ENCODE peak calls at places on chromosomes 16 and 17, in nine cellular contexts. P is IMR-90, R is A673, X is breast epithelium, W is fibroblast of lung, B is Peyer's patch, F is testis, M is pancreas, Y is left ventricle myocardium inferior. T is an unnamed sample.

GRCh38 chr17:34365340-34365739 is 2.3 kb upstream of the CCL1 start:
- DNase-seq in P (no peak), X (no peak), B (no peak), F (no peak), M (no peak), R (no peak), W (no peak), Y (no peak), T (no peak)

GRCh38 chr17:50841949-50842354 is 6.6 kb downstream of the WFIKKN2 start:
- DNase-seq in X (peak; percentile 79), R (peak; percentile 81), F (peak; percentile 80), P (peak; percentile 58), M (peak; percentile 80), Y (peak; percentile 61), W (peak; percentile 68), B (peak; percentile 48), T (peak; percentile 72)

GRCh38 chr17:69945698-69946185 is 129.3 kb upstream of the KCNJ16 start:
- DNase-seq in B (no peak), W (no peak), M (no peak), X (no peak), F (no peak), Y (no peak), R (no peak), P (peak; percentile 17), T (no peak)

GRCh38 chr16:4693956-4694663 is 748 bp downstream of the NUDT16L1 start:
- DNase-seq in Y (peak; percentile 49), X (no peak), B (peak; percentile 38), P (peak; percentile 38), R (peak; percentile 51), W (peak; percentile 67), F (no peak), M (peak; percentile 62), T (peak; percentile 73)

GRCh38 chr16:4597174-4597573 is 17.5 kb downstream of the UBALD1 start:
- DNase-seq in X (no peak), B (no peak), P (no peak), Y (no peak), M (peak; percentile 57), W (no peak), F (no peak), R (no peak), T (peak; percentile 82)

GRCh38 chr16:19926449-19927390 is 42.1 kb upstream of the GPRC5B start:
- DNase-seq in B (no peak), F (no peak), X (no peak), M (no peak), P (peak; percentile 76), R (peak; percentile 48), W (peak; percentile 48), Y (no peak), T (no peak)

GRCh38 chr17:14116263-14117024 is 47.1 kb downstream of the COX10 start:
- DNase-seq in P (no peak), Y (no peak), W (no peak), B (no peak), R (no peak), F (no peak), X (no peak), M (no peak), T (no peak)

GRCh38 chr17:63780507-63780906 is 6.5 kb downstream of the DDX42 start:
- DNase-seq in P (peak; percentile 38), R (no peak), X (no peak), Y (no peak), B (no peak), F (no peak), W (peak; percentile 37), M (peak; percentile 51), T (no peak)

GRCh38 chr16:23514381-23515152 is 4.3 kb upstream of the GGA2 start:
- DNase-seq in Y (no peak), R (no peak), F (no peak), B (no peak), W (no peak), P (no peak), M (no peak), X (no peak), T (no peak)

GRCh38 chr16:72355561-72355960 is 183.6 kb upstream of the PMFBP1 start:
- DNase-seq in F (no peak), B (no peak), X (no peak), P (peak; percentile 51), W (peak; percentile 12), Y (no peak), M (no peak), R (no peak), T (no peak)

GRCh38 chr17:66373079-66373478 is 70.7 kb downstream of the PRKCA start:
- DNase-seq in B (no peak), X (no peak), F (no peak), M (no peak), Y (no peak), W (no peak), R (no peak), P (no peak), T (no peak)

GRCh38 chr17:74386397-74386796 is 19.1 kb downstream of the GPR142 start:
- DNase-seq in W (no peak), X (no peak), Y (peak; percentile 67), R (no peak), P (no peak), F (no peak), B (no peak), M (no peak), T (no peak)

GRCh38 chr16:19882641-19883040 is 2.0 kb downstream of the GPRC5B start:
- DNase-seq in R (no peak), M (no peak), P (no peak), W (no peak), F (no peak), B (no peak), X (no peak), Y (no peak), T (no peak)

GRCh38 chr17:31433091-31433790 is 41.8 kb downstream of the RAB11FIP4 start:
- DNase-seq in W (no peak), P (no peak), F (no peak), X (no peak), B (no peak), Y (no peak), R (no peak), M (no peak), T (no peak)

GRCh38 chr16:49337814-49338350 is 35.7 kb upstream of the C16orf78 start:
- DNase-seq in W (no peak), Y (no peak), P (no peak), F (no peak), X (no peak), R (no peak), B (no peak), M (no peak), T (no peak)

DNA sequence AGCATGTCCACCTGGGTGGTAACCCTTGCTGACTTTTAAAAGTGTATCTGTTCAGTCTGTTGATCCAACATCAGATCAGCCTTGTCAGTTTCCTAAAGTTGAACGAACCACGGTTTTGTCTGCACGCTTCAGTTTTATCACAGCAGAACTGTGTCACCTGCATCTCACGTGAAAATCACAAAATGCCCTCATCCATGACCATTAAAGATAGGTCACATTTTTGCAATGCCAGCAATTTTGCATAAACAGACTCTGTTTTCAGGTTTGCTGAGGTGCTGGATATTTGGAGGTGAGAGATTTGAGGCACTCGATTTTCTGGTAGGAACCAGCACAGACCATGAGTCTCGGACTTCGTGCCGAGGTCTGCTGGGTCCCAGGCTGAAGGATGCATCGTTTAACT is 3.0 kb downstream of the METRNL start:
- DNase-seq in B (no peak), M (no peak), X (no peak), P (no peak), Y (no peak), R (no peak), F (no peak), W (no peak), T (no peak)
- H3K27ac ChIP-seq in B (peak overlapping the region; percentile 76), M (no peak overlapping the region), X (peak overlapping the region; percentile 95), P (peak overlapping the region; percentile 73), Y (no peak overlapping the region), R (no peak overlapping the region), F (peak overlapping the region; percentile 86), W (peak overlapping the region; percentile 96), T (peak overlapping the region; percentile 92)

GRCh38 chr17:28663723-28664122 is 1.7 kb downstream of the SUPT6H start:
- DNase-seq in X (no peak), M (no peak), W (no peak), P (no peak), Y (no peak), F (peak; percentile 58), B (no peak), R (no peak), T (no peak)

GRCh38 chr17:28662527-28662829 is 473 bp downstream of the SUPT6H start:
- DNase-seq in M (no peak), Y (no peak), W (no peak), P (no peak), F (no peak), R (no peak), B (no peak), X (no peak), T (no peak)

GRCh38 chr17:28655160-28655559 is 6.5 kb downstream of the SDF2 start:
- DNase-seq in R (no peak), F (no peak), M (no peak), W (no peak), Y (no peak), B (no peak), X (no peak), P (no peak), T (no peak)

GRCh38 chr17:28661635-28662526 is at the start of the genes SDF2 and SUPT6H:
- DNase-seq in X (peak; percentile 91), F (peak; percentile 96), B (peak; percentile 92), R (peak; percentile 94), Y (peak; percentile 91), W (peak; percentile 85), P (peak; percentile 81), M (peak; percentile 87), T (peak; percentile 90)

DNA sequence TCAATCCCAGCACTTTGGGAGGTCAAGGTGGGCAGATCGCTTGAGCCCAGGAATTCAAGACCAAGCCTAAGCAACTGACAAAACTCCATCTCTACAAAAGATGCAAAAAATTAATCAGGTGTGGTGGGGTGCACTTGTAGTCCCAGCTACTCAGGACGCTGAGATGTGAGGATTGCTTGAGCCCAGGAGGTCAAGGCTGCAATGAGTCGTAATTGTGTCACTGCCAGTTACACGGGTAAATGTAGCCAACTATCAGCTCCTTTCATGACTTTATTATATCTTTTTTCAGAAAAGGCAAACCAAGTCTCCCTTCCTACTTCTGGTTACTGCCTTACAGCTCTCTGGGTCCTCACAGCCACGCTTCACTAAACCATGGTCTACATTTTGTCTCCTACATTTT is 4.0 kb downstream of the SDF2 start:
- DNase-seq in F (no peak), P (peak; percentile 69), W (peak; percentile 28), B (no peak), M (no peak), X (no peak), R (no peak), Y (no peak), T (no peak)
- H3K36me3 ChIP-seq in F (no peaks in the 10 kb centered on the region), P (peaks cover 24% of the 10 kb centered on the region), W (peaks cover 8% of the 10 kb centered on the region), B (no peaks in the 10 kb centered on the region), M (no peaks in the 10 kb centered on the region), X (no peaks in the 10 kb centered on the region), R (peaks cover 7% of the 10 kb centered on the region), Y (peaks cover 30% of the 10 kb centered on the region), T (peaks cover 7% of the 10 kb centered on the region)

DNA sequence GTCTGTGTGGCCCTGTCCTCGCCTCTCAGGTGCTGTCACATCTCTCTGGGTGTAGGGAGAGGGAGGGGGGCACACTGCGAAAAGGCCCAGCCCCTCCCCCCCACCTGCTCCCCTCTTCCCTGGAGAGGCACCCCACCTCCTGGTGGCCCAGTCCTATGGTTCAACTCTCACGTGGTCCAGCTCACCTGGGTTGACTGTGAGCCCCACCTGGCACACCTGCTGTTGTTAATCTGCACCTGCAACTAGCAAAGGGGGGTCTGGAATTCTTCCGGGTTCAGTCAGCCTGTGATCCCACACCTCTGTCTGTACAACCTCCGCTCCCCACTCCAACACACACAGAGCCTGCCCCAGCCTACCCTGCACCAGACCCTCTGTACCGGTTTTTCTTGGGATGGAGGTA is 2.0 kb upstream of the SYNGR2 start:
- DNase-seq in M (peak; percentile 14), Y (no peak), X (no peak), B (no peak), F (no peak), P (no peak), W (no peak), R (no peak), T (no peak)
- H3K27ac ChIP-seq in M (no peak overlapping the region), Y (no peak overlapping the region), X (no peak overlapping the region), B (no peak overlapping the region), F (no peak overlapping the region), P (no peak overlapping the region), W (no peak overlapping the region), R (no peak overlapping the region), T (no peak overlapping the region)

GRCh38 chr16:89556750-89557149 is 3.7 kb upstream of the RPL13 start:
- DNase-seq in X (no peak), P (no peak), W (no peak), R (no peak), M (no peak), F (no peak), Y (no peak), B (no peak), T (no peak)
- H3K36me3 ChIP-seq in X (peaks cover 5% of the 10 kb centered on the region), P (peaks cover 39% of the 10 kb centered on the region), W (peaks cover 32% of the 10 kb centered on the region), R (peaks cover 13% of the 10 kb centered on the region), M (no peaks in the 10 kb centered on the region), F (no peaks in the 10 kb centered on the region), Y (peaks cover 57% of the 10 kb centered on the region), B (no peaks in the 10 kb centered on the region), T (peaks cover 47% of the 10 kb centered on the region)

T was measured in thyroid gland.